ENCODE peak calls at places on chromosome 2, in six cellular contexts. A is sigmoid colon, D is IMR-90, G is heart left ventricle, B is NB4, S is transverse colon. F is an unnamed sample.

GRCh38 chr2:232632904-232633412 is 446 bp upstream of the EFHD1 start:
- DNase-seq in D (no peak), G (peak), A (peak), S (peak), B (peak), F (peak)

GRCh38 chr2:224973112-224974016 is 68.9 kb downstream of the DOCK10 start:
- DNase-seq in B (no peak), A (no peak), S (peak), G (no peak), D (no peak), F (no peak)

GRCh38 chr2:160213511-160213910 is 13.4 kb upstream of the ITGB6 start:
- DNase-seq in S (no peak), B (no peak), D (no peak), A (no peak), G (no peak), F (no peak)

GRCh38 chr2:119266091-119266589 is 42.5 kb downstream of the STEAP3 start:
- DNase-seq in D (no peak), G (no peak), B (no peak), A (no peak), S (no peak), F (no peak)

GRCh38 chr2:191443446-191443845 is 198.2 kb downstream of the MYO1B start:
- DNase-seq in B (no peak), A (no peak), G (no peak), D (no peak), S (no peak), F (no peak)

GRCh38 chr2:161116463-161116960 is 43.7 kb upstream of the TANK start:
- DNase-seq in S (no peak), B (peak), D (no peak), G (no peak), A (no peak), F (no peak)

GRCh38 chr2:72889991-72890390 is 2.8 kb downstream of the SPR start:
- DNase-seq in A (no peak), S (peak), B (no peak), G (no peak), D (no peak), F (no peak)

GRCh38 chr2:223051580-223052375 is at the start of gene KCNE4:
- DNase-seq in B (no peak), D (peak), S (peak), G (peak), A (peak), F (no peak)

GRCh38 chr2:212424090-212424489 is 114.5 kb downstream of the ERBB4 start:
- DNase-seq in G (no peak), S (no peak), B (no peak), A (no peak), D (no peak), F (no peak)

GRCh38 chr2:223724831-223725230 is 112.6 kb downstream of the AP1S3 start:
- DNase-seq in S (no peak), G (no peak), B (no peak), A (no peak), D (peak), F (no peak)

GRCh38 chr2:72837171-72837570 is 11.3 kb upstream of the EXOC6B start:
- DNase-seq in D (peak), S (no peak), G (no peak), B (no peak), A (no peak), F (no peak)

GRCh38 chr2:16625201-16625729 is 40.4 kb downstream of the CYRIA start:
- DNase-seq in G (peak), B (peak), D (no peak), A (no peak), S (peak), F (peak)

GRCh38 chr2:6793371-6793770 is 72.3 kb downstream of the CMPK2 start:
- DNase-seq in D (peak), B (peak), S (no peak), A (no peak), G (no peak), F (no peak)

GRCh38 chr2:131509615-131510014 is 17.4 kb upstream of the MZT2A start:
- DNase-seq in B (no peak), D (no peak), G (no peak), A (no peak), S (no peak), F (no peak)

GRCh38 chr2:195636890-195637289 is 20.1 kb upstream of the SLC39A10 start:
- DNase-seq in G (no peak), B (peak), D (peak), S (no peak), A (no peak), F (no peak)

GRCh38 chr2:194445226-194445625 is 1211.8 kb upstream of the SLC39A10 start:
- DNase-seq in B (no peak), A (no peak), S (no peak), G (no peak), D (no peak), F (no peak)

GRCh38 chr2:166448106-166448505 is 45.9 kb downstream of the SCN7A start:
- DNase-seq in S (no peak), A (no peak), G (no peak), B (no peak), D (no peak), F (no peak)

GRCh38 chr2:37324536-37324785 is 172 bp downstream of the PRKD3 start:
- DNase-seq in S (peak), D (peak), A (peak), G (peak), B (no peak), F (peak)

GRCh38 chr2:149652520-149652919 is 64.9 kb upstream of the MMADHC start:
- DNase-seq in B (no peak), G (no peak), A (no peak), S (no peak), D (no peak), F (no peak)

GRCh38 chr2:104919127-104919526 is 65.2 kb downstream of the POU3F3 start:
- DNase-seq in A (no peak), G (no peak), D (no peak), S (peak), B (no peak), F (no peak)

GRCh38 chr2:132589060-132589765 is 80.8 kb downstream of the LYPD1 start:
- DNase-seq in D (no peak), B (no peak), A (no peak), G (no peak), S (no peak), F (no peak)

GRCh38 chr2:217279571-217279970 is 419.7 kb upstream of the TNP1 start:
- DNase-seq in B (no peak), D (peak), A (no peak), S (no peak), G (no peak), F (peak)

GRCh38 chr2:111168528-111168929 is 47.8 kb downstream of the BCL2L11 start:
- DNase-seq in A (no peak), B (peak), G (peak), S (peak), D (peak), F (peak)

GRCh38 chr2:21467910-21468309 is 344.1 kb downstream of the TDRD15 start:
- DNase-seq in S (no peak), B (no peak), D (peak), A (no peak), G (no peak), F (no peak)

GRCh38 chr2:199982444-199982843 is 27.1 kb downstream of the MAIP1 start:
- DNase-seq in A (no peak), G (no peak), B (no peak), S (no peak), D (no peak), F (no peak)

GRCh38 chr2:199979398-199979797 is 24.0 kb downstream of the MAIP1 start:
- DNase-seq in D (no peak), B (no peak), S (no peak), G (no peak), A (no peak), F (no peak)

GRCh38 chr2:199977984-199978415 is 22.6 kb downstream of the MAIP1 start:
- DNase-seq in D (peak), S (peak), G (no peak), B (peak), A (no peak), F (no peak)

GRCh38 chr2:199983534-199983933 is 28.2 kb downstream of the MAIP1 start:
- DNase-seq in A (no peak), B (no peak), G (no peak), S (no peak), D (no peak), F (no peak)

GRCh38 chr2:199979841-199980628 is 24.7 kb downstream of the MAIP1 start:
- DNase-seq in S (peak), A (peak), B (peak), G (peak), D (peak), F (peak)
- H3K4me3 ChIP-seq in S (no peak), A (peak), B (no peak), G (peak), D (no peak), F (no peak)

GRCh38 chr2:215404357-215404719 is 31.5 kb downstream of the FN1 start:
- DNase-seq in D (no peak), S (no peak), B (no peak), G (no peak), A (no peak), F (no peak)
- TF ChIP-seq POLR2A in D (no peak), S (no peak), B (no peak), G (no peak), A (no peak), F (no peak)

GRCh38 chr2:11419781-11420180 is 46.2 kb downstream of the E2F6 start:
- DNase-seq in D (no peak), S (no peak), A (no peak), G (no peak), B (no peak), F (no peak)
- H3K4me3 ChIP-seq in D (no peak), S (no peak), A (no peak), G (peak), B (no peak), F (no peak)

GRCh38 chr2:27441226-27441926 is 805 bp upstream of the KRTCAP3 start:
- DNase-seq in G (no peak), D (no peak), B (no peak), A (no peak), S (no peak), F (no peak)
- TF ChIP-seq POLR2A in G (no peak), D (no peak), B (no peak), A (no peak), S (no peak), F (no peak)

GRCh38 chr2:237672731-237673129 is 45.3 kb downstream of the LRRFIP1 start:
- DNase-seq in S (no peak), G (no peak), A (no peak), B (no peak), D (no peak), F (no peak)

GRCh38 chr2:237677951-237678481 is 50.6 kb downstream of the LRRFIP1 start:
- DNase-seq in D (peak), A (peak), G (peak), S (no peak), B (peak), F (no peak)

GRCh38 chr2:237673130-237673921 is 45.9 kb downstream of the LRRFIP1 start:
- DNase-seq in G (peak), B (peak), D (peak), A (peak), S (peak), F (peak)

GRCh38 chr2:237674731-237675276 is 47.4 kb downstream of the LRRFIP1 start:
- DNase-seq in G (peak), S (peak), A (peak), B (peak), D (peak), F (peak)

DNA sequence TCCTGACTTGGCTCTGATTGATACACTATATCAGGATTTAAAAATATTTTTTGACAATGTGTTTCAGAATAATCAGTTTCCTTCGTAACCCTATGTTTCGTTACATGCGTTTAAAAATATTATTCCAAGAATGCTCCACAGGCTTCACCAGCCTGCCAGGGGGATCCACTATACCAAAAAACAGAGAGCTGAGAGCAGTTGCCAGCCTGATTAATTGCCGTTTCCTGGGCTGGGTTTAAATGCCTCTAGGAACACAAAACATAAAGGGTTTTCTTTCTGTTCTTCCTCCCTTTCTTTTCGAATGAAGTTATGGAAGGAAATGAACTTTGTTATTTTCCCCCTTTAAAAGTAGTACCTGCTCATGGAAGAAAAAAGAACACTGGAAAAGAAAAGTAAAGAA is 47.9 kb downstream of the LRRFIP1 start:
- DNase-seq in S (no peak), B (no peak), D (no peak), A (no peak), G (no peak), F (no peak)
- H3K4me3 ChIP-seq in S (no peak), B (peak), D (no peak), A (peak), G (peak), F (no peak)

DNA sequence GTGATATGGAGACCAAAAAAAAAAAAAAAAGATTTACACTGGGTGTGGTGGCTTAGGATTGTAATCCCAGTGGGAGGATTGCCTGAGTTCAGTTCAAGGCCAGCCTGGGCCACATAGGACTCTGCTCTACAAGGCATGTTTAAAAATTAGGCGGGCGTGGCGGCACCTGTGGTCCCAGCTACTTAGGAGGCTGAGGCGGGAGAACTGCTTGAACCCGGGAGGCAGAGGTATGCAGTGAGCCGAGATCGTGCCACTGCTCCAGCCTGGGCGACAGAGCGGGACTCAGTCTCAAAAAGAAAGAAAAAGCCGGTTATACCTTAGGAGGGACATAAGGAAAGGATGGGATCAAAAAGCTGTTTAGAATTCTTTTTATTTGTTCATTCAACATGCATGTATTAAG is 707 bp upstream of the SPDYA start:
- DNase-seq in G (no peak), B (peak), S (no peak), A (no peak), D (no peak), F (no peak)
- TF ChIP-seq POLR2A in G (no peak), B (no peak), S (no peak), A (no peak), D (no peak), F (no peak)

DNA sequence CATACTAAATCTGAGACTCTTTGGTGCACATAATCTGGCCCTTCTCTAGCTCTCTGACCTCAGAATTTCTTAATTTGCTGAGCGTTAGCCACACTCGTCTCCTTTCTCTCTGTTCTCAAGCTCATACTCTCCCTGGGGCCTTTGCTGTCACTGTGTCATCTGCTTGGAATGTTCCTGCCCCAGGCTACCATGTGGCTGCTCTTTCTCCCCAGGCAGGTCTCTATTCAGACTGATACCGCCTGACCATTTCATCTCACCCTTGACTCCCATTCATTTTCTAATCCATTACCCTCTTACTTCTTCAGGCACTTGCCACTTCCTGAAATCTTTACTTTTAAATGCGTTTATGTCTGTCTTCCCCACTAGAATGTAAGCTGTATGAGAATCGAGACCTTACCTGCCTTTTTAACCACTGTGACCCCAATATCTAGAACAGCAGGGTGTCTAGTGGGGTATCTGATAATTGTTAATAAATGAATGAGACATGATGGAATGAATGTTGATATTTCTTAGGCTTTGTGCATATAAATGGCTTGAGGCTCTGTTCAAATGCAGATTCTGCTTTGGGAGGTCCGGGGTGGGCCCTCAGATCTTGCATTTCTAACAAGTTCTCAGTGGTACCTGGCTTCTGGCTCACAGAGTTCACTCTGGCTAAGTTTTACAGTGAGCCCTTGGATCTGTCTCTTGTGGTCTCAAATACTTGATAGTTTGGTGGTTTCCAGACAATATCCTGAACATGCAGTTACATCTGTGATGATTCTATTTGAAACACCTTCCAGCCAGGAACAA is 89.9 kb upstream of the EPC2 start:
- DNase-seq in D (no peak), G (no peak), B (peak), S (no peak), A (no peak), F (no peak)
- H3K4me3 ChIP-seq in D (no peak), G (no peak), B (no peak), S (no peak), A (no peak), F (no peak)

DNA sequence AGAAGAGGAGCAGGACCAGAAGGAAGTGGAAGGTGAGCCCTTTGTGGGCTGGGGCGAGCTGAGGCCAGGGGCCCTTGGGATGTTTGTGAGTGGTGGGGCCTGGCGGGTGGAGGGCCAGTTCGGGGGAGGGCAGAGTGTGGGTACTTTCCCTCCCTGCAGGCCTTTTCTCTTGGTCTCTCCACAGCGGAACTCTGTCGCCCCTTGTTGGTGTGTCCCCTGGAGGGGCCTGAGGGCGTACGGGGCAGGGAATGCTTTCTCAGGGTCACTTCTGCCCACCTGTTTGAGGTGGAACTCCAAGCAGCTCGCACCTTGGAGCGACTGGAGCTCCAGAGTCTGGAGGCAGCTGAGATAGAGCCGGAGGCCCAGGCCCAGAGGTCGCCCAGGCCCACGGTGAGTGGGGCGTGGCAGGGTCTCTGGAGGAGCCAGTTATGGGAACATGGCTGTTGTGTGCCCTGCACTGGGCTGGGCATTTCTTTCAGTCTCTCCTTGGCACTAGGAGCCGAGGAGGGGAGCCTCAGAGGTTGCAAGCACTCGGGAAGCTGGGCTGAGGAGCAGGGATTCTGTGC is 10.8 kb downstream of the STK11IP start:
- DNase-seq in A (no peak), G (no peak), B (no peak), S (no peak), D (no peak), F (no peak)
- TF ChIP-seq POLR2A in A (no peak), G (no peak), B (no peak), S (no peak), D (no peak), F (no peak)

F was measured in lower leg skin.